ENCODE peak calls at places on chromosomes 11 and 22, in eight cellular contexts. X is stimulated activated naive CD8-positive, alpha-beta T cell treated with anti-CD3 and anti-CD28 coated beads, Interleukin-15, amount 100 ng/mL, for 72 hours; B is NCI-H1092; A is stimulated activated CD4-positive, alpha-beta T cell treated with anti-CD3 and anti-CD28 coated beads, Interleukin-15, amount 100 ng/mL, for 24 hours; D is head of caudate nucleus; L is Calu3; T is IMR-90; K is WTC11. Q is an unnamed sample.

GRCh38 chr11:85769758-85770157 is 41.2 kb downstream of the SYTL2 start:
- DNase-seq in X (no peak), B (no peak), A (no peak), D (no peak), L (no peak), T (no peak), K (no peak), Q (no peak)

GRCh38 chr11:65827774-65828156 is 6.0 kb upstream of the SNX32 start:
- DNase-seq in X (no peak), B (no peak), A (peak; percentile 31), D (no peak), L (no peak), T (peak; percentile 44), K (no peak), Q (no peak)

GRCh38 chr22:32080904-32081303 is 37.8 kb downstream of the SLC5A1 start:
- DNase-seq in X (peak; percentile 27), B (no peak), A (peak; percentile 33), D (peak; percentile 31), L (peak; percentile 55), T (peak; percentile 47), K (peak; percentile 27), Q (peak; percentile 64)

GRCh38 chr11:33835143-33835878 is 56.6 kb downstream of the LMO2 start:
- DNase-seq in X (no peak), B (peak; percentile 9), A (no peak), D (no peak), L (no peak), T (peak; percentile 76), K (no peak), Q (peak; percentile 50)

GRCh38 chr22:33018232-33018864 is 39.8 kb downstream of the SYN3 start:
- DNase-seq in X (peak; percentile 44), B (peak; percentile 39), A (peak; percentile 66), D (peak; percentile 73), L (peak; percentile 77), T (peak; percentile 29), K (peak; percentile 87), Q (peak; percentile 4)

GRCh38 chr22:22657712-22658111 is 13.3 kb downstream of the GGTLC2 start:
- DNase-seq in X (no peak), B (no peak), A (no peak), D (no peak), L (no peak), T (no peak), K (no peak), Q (no peak)

GRCh38 chr22:23742505-23743264 is 8.2 kb downstream of the ZNF70 start:
- DNase-seq in X (no peak), B (no peak), A (no peak), D (no peak), L (no peak), T (no peak), K (no peak), Q (no peak)

GRCh38 chr22:21845558-21846452 is 21.6 kb downstream of the MAPK1 start:
- DNase-seq in X (no peak), B (no peak), A (no peak), D (no peak), L (no peak), T (no peak), K (no peak), Q (no peak)

GRCh38 chr11:10407055-10407454 is 48.0 kb upstream of the AMPD3 start:
- DNase-seq in X (no peak), B (no peak), A (no peak), D (no peak), L (no peak), T (peak; percentile 63), K (no peak), Q (no peak)

Q was measured in NCI-H1694 treated with DMSO at 0.1 percent for 48 hours.